ENCODE peak calls at places on chromosomes 3 and 15, in six cellular contexts. One of them, this sample, is unnamed.

GRCh38 chr3:113275876-113276580 is 64.7 kb downstream of the BOC start:
- DNase-seq in HS-27A: peak
- DNase-seq in pancreas: no peak
- DNase-seq in HTR-8/SVneo: no peak
- DNase-seq in occipital lobe: no peak
- DNase-seq in activated CD4-positive, alpha-beta T cell treated with anti-CD3 and anti-CD28 coated beads for 4 hours: no peak
- DNase-seq in this sample: peak

GRCh38 chr3:62556121-62556520 is 182.8 kb upstream of the FEZF2 start:
- DNase-seq in HS-27A: no peak
- DNase-seq in pancreas: no peak
- DNase-seq in HTR-8/SVneo: no peak
- DNase-seq in occipital lobe: no peak
- DNase-seq in activated CD4-positive, alpha-beta T cell treated with anti-CD3 and anti-CD28 coated beads for 4 hours: no peak
- DNase-seq in this sample: no peak

GRCh38 chr3:16304065-16305010 is 39.3 kb downstream of the OXNAD1 start:
- DNase-seq in HS-27A: no peak
- DNase-seq in pancreas: no peak
- DNase-seq in HTR-8/SVneo: no peak
- DNase-seq in occipital lobe: no peak
- DNase-seq in activated CD4-positive, alpha-beta T cell treated with anti-CD3 and anti-CD28 coated beads for 4 hours: no peak
- DNase-seq in this sample: no peak

GRCh38 chr3:107943860-107944543 is 146.8 kb downstream of the CD47 start:
- DNase-seq in HS-27A: peak
- DNase-seq in pancreas: no peak
- DNase-seq in HTR-8/SVneo: no peak
- DNase-seq in occipital lobe: no peak
- DNase-seq in activated CD4-positive, alpha-beta T cell treated with anti-CD3 and anti-CD28 coated beads for 4 hours: no peak
- DNase-seq in this sample: no peak

GRCh38 chr3:29385056-29385455 is 104.2 kb downstream of the RBMS3 start:
- DNase-seq in HS-27A: peak
- DNase-seq in pancreas: no peak
- DNase-seq in HTR-8/SVneo: no peak
- DNase-seq in occipital lobe: no peak
- DNase-seq in activated CD4-positive, alpha-beta T cell treated with anti-CD3 and anti-CD28 coated beads for 4 hours: no peak
- DNase-seq in this sample: no peak

GRCh38 chr3:158781859-158782258 is 20.0 kb upstream of the MFSD1 start:
- DNase-seq in HS-27A: no peak
- DNase-seq in pancreas: no peak
- DNase-seq in HTR-8/SVneo: no peak
- DNase-seq in occipital lobe: no peak
- DNase-seq in activated CD4-positive, alpha-beta T cell treated with anti-CD3 and anti-CD28 coated beads for 4 hours: no peak
- DNase-seq in this sample: no peak

GRCh38 chr3:183310936-183311335 is 57.9 kb downstream of the B3GNT5 start:
- DNase-seq in HS-27A: no peak
- DNase-seq in pancreas: no peak
- DNase-seq in HTR-8/SVneo: no peak
- DNase-seq in occipital lobe: no peak
- DNase-seq in activated CD4-positive, alpha-beta T cell treated with anti-CD3 and anti-CD28 coated beads for 4 hours: no peak
- DNase-seq in this sample: no peak

GRCh38 chr3:14467723-14468620 is 65.6 kb downstream of the SLC6A6 start:
- DNase-seq in HS-27A: no peak
- DNase-seq in pancreas: peak
- DNase-seq in HTR-8/SVneo: peak
- DNase-seq in occipital lobe: no peak
- DNase-seq in activated CD4-positive, alpha-beta T cell treated with anti-CD3 and anti-CD28 coated beads for 4 hours: peak
- DNase-seq in this sample: peak

GRCh38 chr3:139111392-139112229 is 66.9 kb upstream of the PRR23C start:
- DNase-seq in HS-27A: no peak
- DNase-seq in pancreas: peak
- DNase-seq in HTR-8/SVneo: peak
- DNase-seq in occipital lobe: peak
- DNase-seq in activated CD4-positive, alpha-beta T cell treated with anti-CD3 and anti-CD28 coated beads for 4 hours: peak
- DNase-seq in this sample: peak

GRCh38 chr15:68797589-68798377 is 22.9 kb downstream of the ANP32A start:
- DNase-seq in HS-27A: no peak
- DNase-seq in pancreas: no peak
- DNase-seq in HTR-8/SVneo: no peak
- DNase-seq in occipital lobe: peak
- DNase-seq in activated CD4-positive, alpha-beta T cell treated with anti-CD3 and anti-CD28 coated beads for 4 hours: no peak
- DNase-seq in this sample: peak

GRCh38 chr15:80694624-80695098 is 449 bp upstream of the ABHD17C start:
- DNase-seq in HS-27A: no peak
- DNase-seq in pancreas: peak
- DNase-seq in HTR-8/SVneo: peak
- DNase-seq in occipital lobe: no peak
- DNase-seq in activated CD4-positive, alpha-beta T cell treated with anti-CD3 and anti-CD28 coated beads for 4 hours: peak
- DNase-seq in this sample: no peak

GRCh38 chr3:11085078-11085840 is 69.0 kb upstream of the HRH1 start:
- DNase-seq in HS-27A: no peak
- DNase-seq in pancreas: no peak
- DNase-seq in HTR-8/SVneo: no peak
- DNase-seq in occipital lobe: no peak
- DNase-seq in activated CD4-positive, alpha-beta T cell treated with anti-CD3 and anti-CD28 coated beads for 4 hours: no peak
- DNase-seq in this sample: no peak

GRCh38 chr15:31200735-31201151 is 99.2 kb upstream of the TRPM1 start:
- DNase-seq in HS-27A: no peak
- DNase-seq in pancreas: peak
- DNase-seq in HTR-8/SVneo: no peak
- DNase-seq in occipital lobe: peak
- DNase-seq in activated CD4-positive, alpha-beta T cell treated with anti-CD3 and anti-CD28 coated beads for 4 hours: peak
- DNase-seq in this sample: no peak

GRCh38 chr3:128239304-128239703 is 86.0 kb downstream of the EEFSEC start:
- DNase-seq in HS-27A: no peak
- DNase-seq in pancreas: no peak
- DNase-seq in HTR-8/SVneo: no peak
- DNase-seq in occipital lobe: no peak
- DNase-seq in activated CD4-positive, alpha-beta T cell treated with anti-CD3 and anti-CD28 coated beads for 4 hours: no peak
- DNase-seq in this sample: no peak

GRCh38 chr3:146469206-146470017 is at the start of gene PLSCR2:
- DNase-seq in HS-27A: no peak
- DNase-seq in pancreas: peak
- DNase-seq in HTR-8/SVneo: no peak
- DNase-seq in occipital lobe: no peak
- DNase-seq in activated CD4-positive, alpha-beta T cell treated with anti-CD3 and anti-CD28 coated beads for 4 hours: peak
- DNase-seq in this sample: no peak

GRCh38 chr3:140004271-140004670 is 69.3 kb downstream of the CLSTN2 start:
- DNase-seq in HS-27A: no peak
- DNase-seq in pancreas: no peak
- DNase-seq in HTR-8/SVneo: no peak
- DNase-seq in occipital lobe: no peak
- DNase-seq in activated CD4-positive, alpha-beta T cell treated with anti-CD3 and anti-CD28 coated beads for 4 hours: no peak
- DNase-seq in this sample: no peak

GRCh38 chr3:12831582-12831866 is 9.8 kb downstream of the RPL32 start:
- DNase-seq in HS-27A: no peak
- DNase-seq in pancreas: no peak
- DNase-seq in HTR-8/SVneo: no peak
- DNase-seq in occipital lobe: no peak
- DNase-seq in activated CD4-positive, alpha-beta T cell treated with anti-CD3 and anti-CD28 coated beads for 4 hours: no peak
- DNase-seq in this sample: no peak

GRCh38 chr3:194622621-194623360 is 10.4 kb downstream of the TMEM44 start:
- DNase-seq in HS-27A: no peak
- DNase-seq in pancreas: no peak
- DNase-seq in HTR-8/SVneo: no peak
- DNase-seq in occipital lobe: no peak
- DNase-seq in activated CD4-positive, alpha-beta T cell treated with anti-CD3 and anti-CD28 coated beads for 4 hours: no peak
- DNase-seq in this sample: no peak

GRCh38 chr3:195869413-195870001 is 38.8 kb downstream of the TNK2 start:
- DNase-seq in HS-27A: no peak
- DNase-seq in pancreas: peak
- DNase-seq in HTR-8/SVneo: no peak
- DNase-seq in occipital lobe: no peak
- DNase-seq in activated CD4-positive, alpha-beta T cell treated with anti-CD3 and anti-CD28 coated beads for 4 hours: no peak
- DNase-seq in this sample: no peak

GRCh38 chr3:129230311-129231019 is 18.9 kb upstream of the COPG1 start:
- DNase-seq in HS-27A: no peak
- DNase-seq in pancreas: no peak
- DNase-seq in HTR-8/SVneo: peak
- DNase-seq in occipital lobe: no peak
- DNase-seq in activated CD4-positive, alpha-beta T cell treated with anti-CD3 and anti-CD28 coated beads for 4 hours: peak
- DNase-seq in this sample: no peak

GRCh38 chr3:71800023-71800422 is 15.1 kb upstream of the PROK2 start:
- DNase-seq in HS-27A: no peak
- DNase-seq in pancreas: no peak
- DNase-seq in HTR-8/SVneo: no peak
- DNase-seq in occipital lobe: no peak
- DNase-seq in activated CD4-positive, alpha-beta T cell treated with anti-CD3 and anti-CD28 coated beads for 4 hours: no peak
- DNase-seq in this sample: no peak

GRCh38 chr3:34687671-34688070 is 889.2 kb downstream of the PDCD6IP start:
- DNase-seq in HS-27A: no peak
- DNase-seq in pancreas: no peak
- DNase-seq in HTR-8/SVneo: no peak
- DNase-seq in occipital lobe: no peak
- DNase-seq in activated CD4-positive, alpha-beta T cell treated with anti-CD3 and anti-CD28 coated beads for 4 hours: no peak
- DNase-seq in this sample: no peak

GRCh38 chr3:71511037-71511436 is 72.5 kb downstream of the FOXP1 start:
- DNase-seq in HS-27A: peak
- DNase-seq in pancreas: no peak
- DNase-seq in HTR-8/SVneo: peak
- DNase-seq in occipital lobe: no peak
- DNase-seq in activated CD4-positive, alpha-beta T cell treated with anti-CD3 and anti-CD28 coated beads for 4 hours: no peak
- DNase-seq in this sample: no peak

This sample was measured in caudate nucleus.